ENCODE peak calls at places on chromosome 5, in four cellular contexts. O, K, A and N are unnamed samples.

GRCh38 chr5:77719666-77720363 is 56.3 kb downstream of the TBCA start:
- DNase-seq in A (no peak), O (no peak), K (no peak), N (no peak)

GRCh38 chr5:78364005-78364404 is 3.6 kb downstream of the SCAMP1 start:
- DNase-seq in K (no peak), A (no peak), O (no peak), N (no peak)

GRCh38 chr5:156529902-156530301 is 202.9 kb downstream of the SGCD start:
- DNase-seq in O (no peak), K (no peak), A (no peak), N (no peak)

GRCh38 chr5:141528401-141528984 is 39.6 kb downstream of the PCDHGC5 start:
- DNase-seq in K (peak; percentile 52), O (no peak), A (no peak), N (no peak)

GRCh38 chr5:17219006-17219422 is 1.6 kb downstream of the BASP1 start:
- DNase-seq in K (no peak), A (no peak), O (no peak), N (no peak)

GRCh38 chr5:155982354-155982753 is 344.6 kb upstream of the SGCD start:
- DNase-seq in K (no peak), O (no peak), A (no peak), N (no peak)

GRCh38 chr5:141135030-141135717 is at the start of gene PCDHB5:
- DNase-seq in A (no peak), O (peak; percentile 3), K (no peak), N (no peak)

GRCh38 chr5:129541648-129542251 is 81.7 kb downstream of the ADAMTS19 start:
- DNase-seq in K (no peak), O (no peak), A (no peak), N (no peak)

GRCh38 chr5:53069626-53070025 is 39.9 kb downstream of the MOCS2 start:
- DNase-seq in A (no peak), O (no peak), K (no peak), N (no peak)

GRCh38 chr5:150063638-150064037 is 22.7 kb downstream of the CSF1R start:
- DNase-seq in K (no peak), A (no peak), O (no peak), N (no peak)

GRCh38 chr5:135834639-135835529 is at the start of gene SLC25A48:
- DNase-seq in K (peak; percentile 58), A (no peak), O (no peak), N (no peak)

GRCh38 chr5:128081111-128081865 is 2.3 kb upstream of the SLC12A2 start:
- DNase-seq in O (no peak), K (no peak), A (peak; percentile 45), N (no peak)

GRCh38 chr5:636951-637350 is 24.8 kb downstream of the CEP72 start:
- DNase-seq in A (no peak), K (no peak), O (no peak), N (no peak)

GRCh38 chr5:58649716-58650115 is 66.8 kb downstream of the RAB3C start:
- DNase-seq in O (no peak), K (no peak), A (no peak), N (no peak)

GRCh38 chr5:18276939-18277338 is 642.7 kb downstream of the TAF11L14 start:
- DNase-seq in K (no peak), O (no peak), A (no peak), N (no peak)

GRCh38 chr5:427415-428087 is 15.4 kb upstream of the EXOC3 start:
- DNase-seq in K (no peak), O (no peak), A (no peak), N (no peak)

GRCh38 chr5:79200573-79201183 is 35.3 kb upstream of the JMY start:
- DNase-seq in A (no peak), K (no peak), O (no peak), N (no peak)

GRCh38 chr5:24141046-24141445 is 503.7 kb downstream of the CDH10 start:
- DNase-seq in A (no peak), K (no peak), O (no peak), N (no peak)

GRCh38 chr5:78016831-78017529 is 240.8 kb upstream of the TBCA start:
- DNase-seq in A (no peak), O (no peak), K (no peak), N (no peak)

GRCh38 chr5:133289686-133290367 is 238.0 kb downstream of the HSPA4 start:
- DNase-seq in K (no peak), O (no peak), A (peak; percentile 87), N (no peak)

GRCh38 chr5:116557669-116558271 is 16.9 kb downstream of the SEMA6A start:
- DNase-seq in K (no peak), A (no peak), O (no peak), N (no peak)

GRCh38 chr5:134063421-134063820 is 51.1 kb upstream of the TCF7 start:
- DNase-seq in O (no peak), K (no peak), A (no peak), N (no peak)

GRCh38 chr5:136781464-136781863 is 416.1 kb upstream of the TRPC7 start:
- DNase-seq in O (no peak), K (no peak), A (no peak), N (no peak)

GRCh38 chr5:131279209-131279608 is 15.4 kb downstream of the CDC42SE2 start:
- DNase-seq in K (no peak), A (no peak), O (no peak), N (no peak)

GRCh38 chr5:39138182-39138487 is 63.9 kb upstream of the RICTOR start:
- DNase-seq in A (peak; percentile 51), O (no peak), K (no peak), N (no peak)

GRCh38 chr5:54514841-54515432 is 2.6 kb upstream of the SNX18 start:
- DNase-seq in O (no peak), K (no peak), A (no peak), N (no peak)

GRCh38 chr5:55042886-55043285 is 18.8 kb downstream of the GZMK start:
- DNase-seq in O (no peak), A (no peak), K (no peak), N (no peak)

GRCh38 chr5:1010181-1010510 is 1.5 kb downstream of the NKD2 start:
- DNase-seq in O (no peak), K (peak; percentile 14), A (no peak), N (no peak)

GRCh38 chr5:178569485-178569884 is 20.7 kb downstream of the COL23A1 start:
- DNase-seq in A (no peak), O (no peak), K (no peak), N (no peak)

GRCh38 chr5:126982926-126983873 is 47.2 kb downstream of the MARCHF3 start:
- DNase-seq in A (no peak), O (no peak), K (no peak), N (no peak)

GRCh38 chr5:77882670-77883257 is 106.6 kb upstream of the TBCA start:
- DNase-seq in K (no peak), O (no peak), A (no peak), N (no peak)

GRCh38 chr5:96816991-96817390 is 9.2 kb upstream of the ERAP1 start:
- DNase-seq in O (no peak), A (no peak), K (no peak), N (no peak)

GRCh38 chr5:43515678-43516048 is 715 bp upstream of the C5orf34 start:
- DNase-seq in O (no peak), K (no peak), A (no peak), N (no peak)

GRCh38 chr5:43514816-43515677 is at the start of gene C5orf34:
- DNase-seq in K (peak; percentile 94), A (peak; percentile 99), O (peak; percentile 89), N (peak; percentile 88)

GRCh38 chr5:43514471-43514815 is 505 bp downstream of the C5orf34 start:
- DNase-seq in A (peak; percentile 55), O (no peak), K (no peak), N (no peak)
- H3K27ac ChIP-seq in A (peak overlapping the region; percentile 72), O (peak overlapping the region; percentile 83), K (peak overlapping the region; percentile 78), N (peak overlapping the region; percentile 81)

DNA sequence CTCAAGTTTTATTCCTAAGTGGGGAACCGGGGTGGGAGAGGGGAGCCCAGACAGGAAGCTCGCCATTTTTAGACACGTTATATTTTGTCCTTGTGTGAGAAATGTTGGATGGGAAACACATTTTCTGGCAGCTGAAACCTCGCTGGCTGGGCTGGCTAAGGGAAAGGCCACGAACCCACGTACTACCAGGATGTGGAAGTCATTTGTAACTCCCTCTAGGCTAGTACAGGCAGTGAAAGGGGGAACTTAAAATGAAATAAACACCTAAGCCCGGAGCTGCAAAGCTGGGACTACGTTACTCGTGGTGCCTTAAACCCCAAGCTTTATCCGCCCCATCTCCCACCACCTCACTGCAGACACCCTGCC is 42.5 kb downstream of the TMEM174 start:
- DNase-seq in K (no peak), O (no peak), A (no peak), N (no peak)
- H3K4me3 ChIP-seq in K (peak overlapping the region; percentile 63), O (peak overlapping the region; percentile 20), A (peak overlapping the region; percentile 79), N (no peak overlapping the region)

GRCh38 chr5:177312649-177313181 is 1.0 kb upstream of the MXD3 start:
- DNase-seq in K (no peak), A (peak; percentile 71), O (no peak), N (no peak)

GRCh38 chr5:177310757-177311173 is 933 bp downstream of the MXD3 start:
- DNase-seq in A (no peak), O (no peak), K (no peak), N (no peak)

GRCh38 chr5:177311361-177311722 is 356 bp downstream of the MXD3 start:
- DNase-seq in O (no peak), A (no peak), K (no peak), N (no peak)

GRCh38 chr5:177310332-177310731 is 1.4 kb downstream of the MXD3 start:
- DNase-seq in A (no peak), O (no peak), K (no peak), N (no peak)

GRCh38 chr5:177311723-177312648 is at the start of gene MXD3:
- DNase-seq in K (peak; percentile 98), O (peak; percentile 92), A (peak; percentile 88), N (peak; percentile 93)
- H3K4me1 ChIP-seq in K (peaks cover 32% of the 10 kb centered on the region), O (peaks cover 20% of the 10 kb centered on the region), A (peaks cover 10% of the 10 kb centered on the region), N (peaks cover 38% of the 10 kb centered on the region)

DNA sequence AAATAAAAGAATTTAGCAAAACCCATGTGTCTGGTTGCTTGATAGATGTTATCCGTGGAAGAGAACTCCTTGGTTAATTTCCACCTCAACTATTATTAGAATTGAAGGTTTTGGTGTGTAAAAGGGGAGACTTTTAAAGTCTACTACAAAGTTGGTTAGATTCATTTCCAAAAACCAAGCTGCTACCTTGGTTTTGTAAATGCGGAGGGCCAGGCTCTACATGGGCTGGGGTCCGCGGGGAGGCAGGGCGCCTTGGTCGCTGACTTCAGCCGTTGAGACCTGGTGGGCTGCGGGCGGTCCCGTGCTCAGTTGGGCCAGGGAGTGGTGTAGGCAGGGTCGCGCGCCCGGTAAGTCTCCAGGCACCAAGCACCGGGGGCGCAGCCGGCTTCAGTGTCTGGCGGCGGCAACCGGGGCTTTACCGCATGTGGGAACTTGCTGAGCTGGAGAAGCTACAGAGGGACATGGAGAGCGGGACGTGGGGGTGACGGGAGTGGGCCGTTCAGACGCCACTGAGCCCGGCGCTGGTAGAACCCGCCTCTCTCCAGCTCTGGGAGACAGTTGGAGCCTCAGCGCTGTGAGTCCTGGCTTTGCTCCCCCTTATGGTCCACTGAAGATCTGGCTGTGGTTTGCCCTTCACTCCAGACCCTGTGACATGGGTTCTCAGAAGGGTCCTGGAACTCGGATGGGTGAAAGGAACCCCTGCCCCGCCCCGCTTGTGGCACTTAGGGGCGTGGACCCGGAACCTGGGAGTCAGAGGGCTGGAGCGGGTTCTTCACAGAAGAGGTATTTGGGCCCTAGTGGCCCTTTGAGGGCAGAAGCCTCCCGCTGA is 11.8 kb downstream of the NR2F1 start:
- DNase-seq in A (no peak), O (no peak), K (no peak), N (no peak)
- H3K27ac ChIP-seq in A (no peak overlapping the region), O (no peak overlapping the region), K (no peak overlapping the region), N (no peak overlapping the region)

GRCh38 chr5:35863159-35863558 is 6.5 kb downstream of the IL7R start:
- DNase-seq in A (peak; percentile 53), O (no peak), K (no peak), N (no peak)
- H3K4me3 ChIP-seq in A (no peak overlapping the region), O (peak overlapping the region; percentile 93), K (no peak overlapping the region), N (peak overlapping the region; percentile 64)